ENCODE peak calls at places on chromosome 9, in nine cellular contexts. U is lung, X is WERI-Rb-1, V is right atrium auricular region, B is dorsolateral prefrontal cortex, K is left lung, S is retinal pigment epithelial cell, P is fibroblast of villous mesenchyme, H is left ventricle myocardium inferior. D is an unnamed sample.

GRCh38 chr9:82490019-82490499 is 501.5 kb downstream of the SPATA31D1 start:
- DNase-seq in V (no peak), S (no peak), K (no peak), X (no peak), P (no peak), U (no peak), B (no peak), H (no peak), D (peak)

GRCh38 chr9:36597412-36598178 is 24.9 kb downstream of the MELK start:
- DNase-seq in V (no peak), U (no peak), X (peak), P (peak), H (no peak), B (no peak), S (no peak), K (no peak), D (peak)

GRCh38 chr9:29068461-29068860 is 1495.2 kb upstream of the C9orf72 start:
- DNase-seq in P (no peak), B (no peak), K (no peak), S (no peak), U (no peak), X (no peak), H (no peak), V (no peak), D (no peak)

GRCh38 chr9:133904371-133905090 is 87.6 kb downstream of the VAV2 start:
- DNase-seq in K (no peak), H (no peak), B (no peak), U (no peak), X (no peak), S (no peak), V (no peak), P (peak), D (peak)

GRCh38 chr9:112443200-112443599 is 43.4 kb upstream of the KIAA1958 start:
- DNase-seq in P (peak), K (no peak), U (no peak), H (no peak), X (peak), S (no peak), B (peak), V (no peak), D (peak)

GRCh38 chr9:136538599-136539426 is 7.0 kb downstream of the NOTCH1 start:
- DNase-seq in V (no peak), U (no peak), X (no peak), B (no peak), K (no peak), S (no peak), H (peak), P (no peak), D (no peak)

GRCh38 chr9:92140074-92140753 is 25.0 kb upstream of the SPTLC1 start:
- DNase-seq in K (peak), S (no peak), B (peak), P (peak), V (peak), X (peak), U (peak), H (peak), D (peak)

GRCh38 chr9:37036237-37037136 is 2.4 kb upstream of the PAX5 start:
- DNase-seq in B (no peak), V (no peak), K (peak), U (no peak), S (no peak), X (no peak), H (no peak), P (peak), D (peak)

GRCh38 chr9:128296340-128297220 is 20.5 kb downstream of the SWI5 start:
- DNase-seq in K (no peak), S (no peak), X (no peak), H (no peak), V (no peak), U (no peak), B (no peak), P (peak), D (no peak)

GRCh38 chr9:6383551-6384225 is 29.3 kb upstream of the UHRF2 start:
- DNase-seq in K (no peak), V (peak), U (no peak), X (no peak), H (no peak), B (no peak), P (peak), S (peak), D (peak)

GRCh38 chr9:84670106-84670800 is 724 bp downstream of the NTRK2 start:
- DNase-seq in H (peak), X (no peak), P (no peak), B (peak), V (peak), S (no peak), U (no peak), K (peak), D (peak)

GRCh38 chr9:116101516-116101915 is 52.1 kb upstream of the PAPPA start:
- DNase-seq in K (no peak), P (peak), B (no peak), X (no peak), V (no peak), U (no peak), S (peak), H (no peak), D (peak)

GRCh38 chr9:7117676-7118561 is 360.1 kb downstream of the KDM4C start:
- DNase-seq in V (no peak), U (no peak), B (no peak), H (no peak), P (peak), S (no peak), X (no peak), K (no peak), D (peak)

GRCh38 chr9:123522921-123523320 is 166.9 kb downstream of the CRB2 start:
- DNase-seq in U (no peak), V (no peak), H (no peak), X (peak), P (no peak), B (no peak), S (no peak), K (no peak), D (no peak)

GRCh38 chr9:132673355-132673754 is 3.1 kb downstream of the GTF3C4 start:
- DNase-seq in X (peak), V (no peak), U (no peak), B (no peak), K (no peak), S (peak), H (no peak), P (peak), D (peak)

GRCh38 chr9:8570776-8571175 is 771.2 kb upstream of the DMAC1 start:
- DNase-seq in H (no peak), U (no peak), V (no peak), X (no peak), P (no peak), B (no peak), S (no peak), K (no peak), D (no peak)

GRCh38 chr9:14692918-14693861 is at the start of gene ZDHHC21:
- DNase-seq in V (peak), X (peak), P (peak), H (peak), S (no peak), U (peak), B (peak), K (peak), D (peak)

GRCh38 chr9:4774209-4774608 is 18.5 kb upstream of the RCL1 start:
- DNase-seq in K (no peak), P (peak), U (no peak), X (no peak), H (no peak), V (peak), S (no peak), B (no peak), D (no peak)

GRCh38 chr9:106859957-106860715 is 2.8 kb upstream of the ZNF462 start:
- DNase-seq in V (no peak), S (no peak), U (peak), K (peak), P (no peak), H (peak), B (no peak), X (no peak), D (no peak)

GRCh38 chr9:132883349-132884294 is 4.9 kb downstream of the SPACA9 start:
- DNase-seq in B (no peak), S (no peak), X (no peak), U (no peak), V (no peak), H (no peak), P (no peak), K (no peak), D (no peak)

GRCh38 chr9:85994191-85994590 is 53.2 kb downstream of the NAA35 start:
- DNase-seq in P (peak), X (no peak), U (no peak), B (no peak), H (no peak), S (no peak), K (no peak), V (no peak), D (no peak)

GRCh38 chr9:33129886-33130284 is 37.3 kb downstream of the B4GALT1 start:
- DNase-seq in U (no peak), P (no peak), X (no peak), V (no peak), K (no peak), S (no peak), H (no peak), B (no peak), D (no peak)

GRCh38 chr9:112012026-112012902 is 115.7 kb downstream of the UGCG start:
- DNase-seq in P (peak), X (no peak), K (no peak), U (peak), B (peak), V (peak), S (peak), H (peak), D (peak)

GRCh38 chr9:132160802-132161742 is 786 bp upstream of the NTNG2 start:
- DNase-seq in U (no peak), V (no peak), B (no peak), S (no peak), K (peak), P (peak), H (no peak), X (peak), D (peak)

GRCh38 chr9:2299156-2299842 is 284.2 kb downstream of the SMARCA2 start:
- DNase-seq in U (peak), H (no peak), V (no peak), S (no peak), B (no peak), K (peak), P (no peak), X (no peak), D (no peak)

GRCh38 chr9:37293664-37294524 is 128.6 kb upstream of the GRHPR start:
- DNase-seq in U (no peak), B (no peak), K (no peak), V (no peak), P (peak), S (no peak), X (no peak), H (no peak), D (no peak)

GRCh38 chr9:35729700-35730485 is 2.1 kb downstream of the TLN1 start:
- DNase-seq in B (no peak), P (peak), K (peak), U (peak), H (peak), S (peak), V (peak), X (peak), D (peak)

GRCh38 chr9:21082671-21083070 is 4.9 kb upstream of the IFNB1 start:
- DNase-seq in K (no peak), P (no peak), V (no peak), S (no peak), H (no peak), X (no peak), U (no peak), B (no peak), D (no peak)

GRCh38 chr9:87138128-87139040 is 191.1 kb upstream of the GAS1 start:
- DNase-seq in H (no peak), U (no peak), B (no peak), V (no peak), S (no peak), K (no peak), P (no peak), X (no peak), D (no peak)

GRCh38 chr9:18865542-18865941 is 167.5 kb downstream of the SAXO1 start:
- DNase-seq in V (no peak), X (no peak), S (no peak), H (no peak), K (no peak), P (no peak), B (no peak), U (no peak), D (no peak)

GRCh38 chr9:137462396-137463193 is 3.5 kb upstream of the NSMF start:
- DNase-seq in H (no peak), K (peak), P (no peak), B (no peak), X (no peak), S (no peak), V (no peak), U (no peak), D (no peak)

GRCh38 chr9:6121707-6122106 is 93.9 kb upstream of the IL33 start:
- DNase-seq in V (no peak), X (no peak), H (no peak), S (no peak), K (no peak), B (no peak), U (no peak), P (no peak), D (no peak)

GRCh38 chr9:102309379-102309778 is 570.9 kb upstream of the GRIN3A start:
- DNase-seq in B (no peak), P (no peak), X (no peak), U (no peak), S (no peak), V (no peak), H (no peak), K (no peak), D (no peak)

DNA sequence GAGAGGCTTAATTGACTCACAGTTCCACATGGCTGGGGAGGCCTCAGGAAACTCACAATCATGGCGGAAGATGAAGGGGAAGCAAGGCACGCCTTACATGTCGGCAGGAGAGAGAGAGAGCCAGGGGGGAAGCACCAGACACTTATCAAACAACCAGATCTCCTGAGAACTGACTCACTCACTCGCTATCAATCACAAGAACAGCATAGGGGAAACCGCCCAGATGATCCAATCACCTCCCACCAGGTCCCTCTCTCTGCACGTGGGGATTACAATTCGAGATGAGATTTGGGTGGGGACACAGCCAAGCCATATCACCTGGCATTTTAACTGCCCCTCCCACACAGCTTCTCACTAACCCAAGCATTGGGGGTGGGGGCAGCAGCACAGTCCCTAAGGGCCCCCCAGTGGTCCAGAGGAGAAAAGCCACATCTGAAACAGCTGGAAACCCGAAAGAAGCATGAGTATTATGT is 76.1 kb upstream of the ASS1 start:
- DNase-seq in H (no peak), U (no peak), S (no peak), K (no peak), V (no peak), X (no peak), P (no peak), B (no peak), D (no peak)
- TF ChIP-seq CTCF in H (no peak), U (no peak), S (peak), K (no peak), V (no peak), X (peak), P (no peak), B (no peak), D (no peak)

GRCh38 chr9:98750396-98751060 is 41.8 kb upstream of the GABBR2 start:
- DNase-seq in P (no peak), V (no peak), H (no peak), K (no peak), B (no peak), X (no peak), U (no peak), S (no peak), D (no peak)
- H3K4me3 ChIP-seq in P (no peak), V (no peak), H (no peak), K (no peak), B (no peak), X (no peak), U (no peak), S (no peak), D (no peak)

GRCh38 chr9:22228542-22228941 is 218.1 kb upstream of the DMRTA1 start:
- DNase-seq in U (no peak), B (no peak), H (no peak), X (no peak), S (no peak), P (no peak), K (no peak), V (no peak), D (peak)
- TF ChIP-seq CTCF in U (no peak), B (no peak), H (peak), X (no peak), S (peak), P (peak), K (no peak), V (peak), D (peak)

GRCh38 chr9:129681924-129682323 is 16.5 kb downstream of the PRRX2 start:
- DNase-seq in B (no peak), U (no peak), S (no peak), V (no peak), K (no peak), P (no peak), H (no peak), X (no peak), D (no peak)
- H3K4me3 ChIP-seq in B (no peak), U (no peak), S (no peak), V (no peak), K (no peak), P (no peak), H (no peak), X (no peak), D (no peak)

GRCh38 chr9:95096381-95096780 is 221.1 kb downstream of the FANCC start:
- DNase-seq in B (no peak), S (no peak), V (no peak), X (peak), K (no peak), P (no peak), H (no peak), U (no peak), D (no peak)
- TF ChIP-seq CTCF in B (no peak), S (peak), V (no peak), X (peak), K (no peak), P (no peak), H (no peak), U (no peak), D (no peak)

DNA sequence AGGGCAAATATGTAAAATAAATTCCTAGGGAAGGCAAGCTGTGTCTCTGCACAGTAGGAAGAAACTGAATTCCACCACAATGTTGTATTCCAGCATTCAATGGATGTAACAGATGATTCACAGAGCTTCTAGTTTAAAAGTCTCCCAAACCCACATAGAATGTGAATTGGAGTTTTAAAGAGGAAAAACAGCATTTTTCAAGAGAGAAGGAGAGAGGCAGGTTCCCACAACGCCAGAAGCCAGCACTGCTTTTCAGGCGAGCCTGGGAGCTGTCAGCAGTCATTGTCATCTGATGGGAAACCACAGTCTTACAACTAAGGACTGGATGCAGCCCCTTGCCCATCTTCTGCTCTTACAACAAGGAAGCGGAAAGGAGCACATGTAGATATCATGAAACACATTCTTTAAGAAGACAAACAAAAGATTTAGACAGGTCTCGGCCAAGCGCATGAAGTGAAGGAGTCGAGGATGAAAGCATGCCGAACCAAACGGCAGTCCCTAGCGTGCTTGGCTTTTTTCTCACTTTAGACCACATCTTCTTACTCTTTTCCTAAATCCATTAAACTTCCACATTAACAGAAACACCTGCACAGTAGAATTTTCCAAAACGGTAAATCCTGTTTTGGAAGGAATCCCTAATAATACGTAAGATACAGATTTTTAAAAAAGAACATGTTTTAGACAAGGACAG is 611 bp downstream of the DIRAS2 start:
- DNase-seq in P (peak), H (no peak), U (no peak), K (no peak), B (peak), X (no peak), S (no peak), V (no peak), D (peak)
- H3K4me3 ChIP-seq in P (peak), H (peak), U (no peak), K (no peak), B (peak), X (peak), S (peak), V (no peak), D (peak)

GRCh38 chr9:13322828-13323550 is 43.5 kb upstream of the MPDZ start:
- DNase-seq in K (no peak), V (no peak), P (no peak), U (no peak), H (peak), X (no peak), B (no peak), S (no peak), D (no peak)
- TF ChIP-seq CTCF in K (no peak), V (no peak), P (no peak), U (no peak), H (no peak), X (no peak), B (no peak), S (no peak), D (no peak)

GRCh38 chr9:79257215-79257614 is 314.6 kb upstream of the TLE4 start:
- DNase-seq in S (no peak), X (peak), V (no peak), B (no peak), P (no peak), H (no peak), U (no peak), K (peak), D (no peak)

GRCh38 chr9:79255681-79256080 is 316.1 kb upstream of the TLE4 start:
- DNase-seq in P (no peak), K (no peak), X (peak), B (no peak), S (no peak), V (no peak), H (no peak), U (no peak), D (no peak)

GRCh38 chr9:79257671-79258410 is 313.9 kb upstream of the TLE4 start:
- DNase-seq in B (no peak), S (no peak), V (no peak), U (no peak), X (peak), P (no peak), K (peak), H (no peak), D (no peak)

GRCh38 chr9:79256691-79257213 is 315.0 kb upstream of the TLE4 start:
- DNase-seq in B (no peak), P (peak), K (peak), S (peak), H (no peak), X (peak), U (no peak), V (no peak), D (peak)

GRCh38 chr9:79254900-79255651 is 316.7 kb upstream of the TLE4 start:
- DNase-seq in H (no peak), S (no peak), B (no peak), K (no peak), P (no peak), U (no peak), X (peak), V (no peak), D (peak)
- H3K4me3 ChIP-seq in H (no peak), S (no peak), B (no peak), K (no peak), P (no peak), U (no peak), X (peak), V (no peak), D (no peak)